ENCODE peak calls at places on chromosomes 12 and 14, in eight cellular contexts. One of them, this sample, is unnamed.
A peak's percentile ranks its signal among the peaks of the same experiment; 100 is the strongest.

GRCh38 chr12:1250641-1251040 is 259.6 kb downstream of the ERC1 start:
- DNase-seq in neural progenitor cell: no peak
- DNase-seq in cardiac muscle cell: no peak
- DNase-seq in fibroblast of lung: peak; percentile 52
- DNase-seq in esophagus muscularis mucosa: no peak
- DNase-seq in colonic mucosa: no peak
- DNase-seq in adrenal gland: no peak
- DNase-seq in uterus: no peak
- DNase-seq in this sample: no peak

GRCh38 chr14:27686137-27686536 is 1080.5 kb upstream of the FOXG1 start:
- DNase-seq in neural progenitor cell: no peak
- DNase-seq in cardiac muscle cell: no peak
- DNase-seq in fibroblast of lung: no peak
- DNase-seq in esophagus muscularis mucosa: no peak
- DNase-seq in colonic mucosa: no peak
- DNase-seq in adrenal gland: no peak
- DNase-seq in uterus: no peak
- DNase-seq in this sample: no peak

GRCh38 chr14:55744321-55744720 is 164.3 kb downstream of the KTN1 start:
- DNase-seq in neural progenitor cell: no peak
- DNase-seq in cardiac muscle cell: no peak
- DNase-seq in fibroblast of lung: no peak
- DNase-seq in esophagus muscularis mucosa: no peak
- DNase-seq in colonic mucosa: no peak
- DNase-seq in adrenal gland: no peak
- DNase-seq in uterus: no peak
- DNase-seq in this sample: no peak

GRCh38 chr12:22121224-22121623 is 75.2 kb downstream of the CMAS start:
- DNase-seq in neural progenitor cell: peak; percentile 46
- DNase-seq in cardiac muscle cell: no peak
- DNase-seq in fibroblast of lung: no peak
- DNase-seq in esophagus muscularis mucosa: no peak
- DNase-seq in colonic mucosa: no peak
- DNase-seq in adrenal gland: no peak
- DNase-seq in uterus: no peak
- DNase-seq in this sample: no peak

GRCh38 chr12:117830471-117830870 is 138.3 kb downstream of the KSR2 start:
- DNase-seq in neural progenitor cell: no peak
- DNase-seq in cardiac muscle cell: no peak
- DNase-seq in fibroblast of lung: peak; percentile 3
- DNase-seq in esophagus muscularis mucosa: no peak
- DNase-seq in colonic mucosa: no peak
- DNase-seq in adrenal gland: no peak
- DNase-seq in uterus: no peak
- DNase-seq in this sample: no peak

GRCh38 chr12:29066061-29066588 is 83.0 kb upstream of the FAR2 start:
- DNase-seq in neural progenitor cell: peak; percentile 62
- DNase-seq in cardiac muscle cell: peak; percentile 82
- DNase-seq in fibroblast of lung: peak; percentile 82
- DNase-seq in esophagus muscularis mucosa: no peak
- DNase-seq in colonic mucosa: no peak
- DNase-seq in adrenal gland: no peak
- DNase-seq in uterus: no peak
- DNase-seq in this sample: peak; percentile 67

GRCh38 chr12:14167005-14167628 is 185.7 kb upstream of the GRIN2B start:
- DNase-seq in neural progenitor cell: peak; percentile 71
- DNase-seq in cardiac muscle cell: peak; percentile 64
- DNase-seq in fibroblast of lung: peak; percentile 18
- DNase-seq in esophagus muscularis mucosa: no peak
- DNase-seq in colonic mucosa: peak; percentile 62
- DNase-seq in adrenal gland: peak; percentile 47
- DNase-seq in uterus: peak; percentile 16
- DNase-seq in this sample: peak; percentile 26

GRCh38 chr14:77099425-77100167 is 1.5 kb downstream of the CIPC start:
- DNase-seq in neural progenitor cell: no peak
- DNase-seq in cardiac muscle cell: peak; percentile 73
- DNase-seq in fibroblast of lung: peak; percentile 72
- DNase-seq in esophagus muscularis mucosa: no peak
- DNase-seq in colonic mucosa: peak; percentile 50
- DNase-seq in adrenal gland: no peak
- DNase-seq in uterus: no peak
- DNase-seq in this sample: no peak

GRCh38 chr12:130967631-130968030 is 13.9 kb downstream of the ADGRD1 start:
- DNase-seq in neural progenitor cell: no peak
- DNase-seq in cardiac muscle cell: no peak
- DNase-seq in fibroblast of lung: no peak
- DNase-seq in esophagus muscularis mucosa: no peak
- DNase-seq in colonic mucosa: no peak
- DNase-seq in adrenal gland: no peak
- DNase-seq in uterus: no peak
- DNase-seq in this sample: no peak

GRCh38 chr12:88242161-88242925 is 100.2 kb downstream of the TMTC3 start:
- DNase-seq in neural progenitor cell: no peak
- DNase-seq in cardiac muscle cell: peak; percentile 93
- DNase-seq in fibroblast of lung: peak; percentile 99
- DNase-seq in esophagus muscularis mucosa: no peak
- DNase-seq in colonic mucosa: no peak
- DNase-seq in adrenal gland: no peak
- DNase-seq in uterus: peak; percentile 40
- DNase-seq in this sample: no peak

GRCh38 chr14:32252030-32252670 is 49.1 kb upstream of the RNU6-8 start:
- DNase-seq in neural progenitor cell: peak; percentile 79
- DNase-seq in cardiac muscle cell: peak; percentile 85
- DNase-seq in fibroblast of lung: peak; percentile 69
- DNase-seq in esophagus muscularis mucosa: peak; percentile 68
- DNase-seq in colonic mucosa: peak; percentile 69
- DNase-seq in adrenal gland: peak; percentile 66
- DNase-seq in uterus: peak; percentile 63
- DNase-seq in this sample: no peak

GRCh38 chr14:22657861-22658260 is 13.7 kb upstream of the OR6J1 start:
- DNase-seq in neural progenitor cell: peak; percentile 17
- DNase-seq in cardiac muscle cell: peak; percentile 75
- DNase-seq in fibroblast of lung: peak; percentile 62
- DNase-seq in esophagus muscularis mucosa: no peak
- DNase-seq in colonic mucosa: no peak
- DNase-seq in adrenal gland: no peak
- DNase-seq in uterus: no peak
- DNase-seq in this sample: no peak

GRCh38 chr12:86931714-86932113 is 675.5 kb upstream of the MGAT4C start:
- DNase-seq in neural progenitor cell: no peak
- DNase-seq in cardiac muscle cell: no peak
- DNase-seq in fibroblast of lung: no peak
- DNase-seq in esophagus muscularis mucosa: no peak
- DNase-seq in colonic mucosa: no peak
- DNase-seq in adrenal gland: no peak
- DNase-seq in uterus: no peak
- DNase-seq in this sample: no peak

GRCh38 chr14:77111021-77111420 is 13.0 kb downstream of the CIPC start:
- DNase-seq in neural progenitor cell: peak; percentile 95
- DNase-seq in cardiac muscle cell: peak; percentile 32
- DNase-seq in fibroblast of lung: peak; percentile 50
- DNase-seq in esophagus muscularis mucosa: no peak
- DNase-seq in colonic mucosa: no peak
- DNase-seq in adrenal gland: no peak
- DNase-seq in uterus: no peak
- DNase-seq in this sample: peak; percentile 69

GRCh38 chr14:65476942-65477318 is 64.4 kb downstream of the FUT8 start:
- DNase-seq in neural progenitor cell: no peak
- DNase-seq in cardiac muscle cell: no peak
- DNase-seq in fibroblast of lung: no peak
- DNase-seq in esophagus muscularis mucosa: no peak
- DNase-seq in colonic mucosa: no peak
- DNase-seq in adrenal gland: no peak
- DNase-seq in uterus: no peak
- DNase-seq in this sample: no peak

GRCh38 chr12:102465762-102466560 is 14.4 kb downstream of the IGF1 start:
- DNase-seq in neural progenitor cell: no peak
- DNase-seq in cardiac muscle cell: no peak
- DNase-seq in fibroblast of lung: no peak
- DNase-seq in esophagus muscularis mucosa: no peak
- DNase-seq in colonic mucosa: no peak
- DNase-seq in adrenal gland: no peak
- DNase-seq in uterus: no peak
- DNase-seq in this sample: no peak

GRCh38 chr12:94148841-94149780 is 734 bp downstream of the PLXNC1 start:
- DNase-seq in neural progenitor cell: peak; percentile 78
- DNase-seq in cardiac muscle cell: peak; percentile 72
- DNase-seq in fibroblast of lung: peak; percentile 41
- DNase-seq in esophagus muscularis mucosa: no peak
- DNase-seq in colonic mucosa: peak; percentile 50
- DNase-seq in adrenal gland: peak; percentile 55
- DNase-seq in uterus: no peak
- DNase-seq in this sample: no peak

GRCh38 chr12:114949081-114949480 is 265.1 kb upstream of the TBX3 start:
- DNase-seq in neural progenitor cell: peak; percentile 15
- DNase-seq in cardiac muscle cell: no peak
- DNase-seq in fibroblast of lung: no peak
- DNase-seq in esophagus muscularis mucosa: no peak
- DNase-seq in colonic mucosa: no peak
- DNase-seq in adrenal gland: no peak
- DNase-seq in uterus: no peak
- DNase-seq in this sample: no peak

DNA sequence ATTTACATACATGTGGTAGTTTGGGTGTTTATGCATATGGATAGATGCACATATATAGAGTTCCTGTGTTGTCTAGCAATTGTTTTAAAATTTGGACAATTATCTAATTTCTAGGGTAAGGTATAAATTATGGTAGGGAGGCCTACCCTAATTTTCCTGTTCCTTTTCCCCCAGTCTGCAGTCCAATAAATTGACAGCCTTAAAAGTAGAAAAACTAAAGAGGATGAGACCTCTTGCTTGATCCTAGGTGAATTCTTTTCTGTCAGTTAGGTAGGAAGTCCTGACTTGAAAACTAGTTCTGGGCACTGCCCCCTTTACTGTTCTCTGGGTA is 2.1 kb upstream of the CDKN1B start:
- DNase-seq in neural progenitor cell: no peak
- DNase-seq in cardiac muscle cell: no peak
- DNase-seq in fibroblast of lung: no peak
- DNase-seq in esophagus muscularis mucosa: no peak
- DNase-seq in colonic mucosa: no peak
- DNase-seq in adrenal gland: no peak
- DNase-seq in uterus: no peak
- DNase-seq in this sample: no peak
- H3K4me3 ChIP-seq in neural progenitor cell: peak overlapping the region; percentile 3
- H3K4me3 ChIP-seq in cardiac muscle cell: no peak overlapping the region
- H3K4me3 ChIP-seq in fibroblast of lung: no peak overlapping the region
- H3K4me3 ChIP-seq in esophagus muscularis mucosa: no peak overlapping the region
- H3K4me3 ChIP-seq in colonic mucosa: no peak overlapping the region
- H3K4me3 ChIP-seq in adrenal gland: no peak overlapping the region
- H3K4me3 ChIP-seq in uterus: no peak overlapping the region
- H3K4me3 ChIP-seq in this sample: peak overlapping the region; percentile 51

GRCh38 chr14:74402264-74403251 is 23.5 kb downstream of the SYNDIG1L start:
- DNase-seq in neural progenitor cell: no peak
- DNase-seq in cardiac muscle cell: no peak
- DNase-seq in fibroblast of lung: no peak
- DNase-seq in esophagus muscularis mucosa: no peak
- DNase-seq in colonic mucosa: no peak
- DNase-seq in adrenal gland: no peak
- DNase-seq in uterus: no peak
- DNase-seq in this sample: no peak

GRCh38 chr14:74400919-74401503 is 25.0 kb downstream of the SYNDIG1L start:
- DNase-seq in neural progenitor cell: no peak
- DNase-seq in cardiac muscle cell: no peak
- DNase-seq in fibroblast of lung: no peak
- DNase-seq in esophagus muscularis mucosa: no peak
- DNase-seq in colonic mucosa: no peak
- DNase-seq in adrenal gland: no peak
- DNase-seq in uterus: no peak
- DNase-seq in this sample: no peak

GRCh38 chr14:74403619-74404417 is 22.2 kb downstream of the SYNDIG1L start:
- DNase-seq in neural progenitor cell: no peak
- DNase-seq in cardiac muscle cell: no peak
- DNase-seq in fibroblast of lung: no peak
- DNase-seq in esophagus muscularis mucosa: no peak
- DNase-seq in colonic mucosa: no peak
- DNase-seq in adrenal gland: no peak
- DNase-seq in uterus: no peak
- DNase-seq in this sample: no peak

GRCh38 chr14:74401504-74402241 is 24.3 kb downstream of the SYNDIG1L start:
- DNase-seq in neural progenitor cell: peak; percentile 76
- DNase-seq in cardiac muscle cell: no peak
- DNase-seq in fibroblast of lung: no peak
- DNase-seq in esophagus muscularis mucosa: no peak
- DNase-seq in colonic mucosa: peak; percentile 38
- DNase-seq in adrenal gland: no peak
- DNase-seq in uterus: no peak
- DNase-seq in this sample: no peak

DNA sequence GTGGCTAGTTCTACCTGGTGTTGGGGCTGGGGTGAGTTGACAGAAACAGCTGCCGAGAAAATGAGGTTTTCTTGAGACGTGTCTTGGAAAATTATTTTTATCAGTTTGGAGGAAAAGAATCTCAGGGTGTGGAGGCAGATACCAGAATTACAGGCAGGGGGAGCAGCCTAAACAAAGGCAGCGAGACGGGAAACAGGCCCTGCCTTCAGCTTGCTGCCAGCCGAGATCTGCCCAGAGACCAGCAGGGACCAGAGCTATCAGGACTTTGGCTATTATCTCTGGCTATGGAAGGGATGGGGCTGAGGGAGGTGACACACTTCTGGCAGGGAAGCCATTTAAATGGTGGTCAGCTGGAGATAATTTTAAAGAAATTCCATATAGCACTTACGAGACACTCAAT is 25.7 kb downstream of the SYNDIG1L start:
- DNase-seq in neural progenitor cell: peak; percentile 53
- DNase-seq in cardiac muscle cell: peak; percentile 25
- DNase-seq in fibroblast of lung: no peak
- DNase-seq in esophagus muscularis mucosa: no peak
- DNase-seq in colonic mucosa: no peak
- DNase-seq in adrenal gland: no peak
- DNase-seq in uterus: no peak
- DNase-seq in this sample: no peak
- TF ChIP-seq CTCF in neural progenitor cell: no peak
- TF ChIP-seq CTCF in cardiac muscle cell: peak; percentile 21
- TF ChIP-seq CTCF in fibroblast of lung: peak; percentile 15
- TF ChIP-seq CTCF in esophagus muscularis mucosa: no peak
- TF ChIP-seq CTCF in colonic mucosa: no peak
- TF ChIP-seq CTCF in adrenal gland: no peak
- TF ChIP-seq CTCF in uterus: no peak
- TF ChIP-seq CTCF in this sample: no peak

DNA sequence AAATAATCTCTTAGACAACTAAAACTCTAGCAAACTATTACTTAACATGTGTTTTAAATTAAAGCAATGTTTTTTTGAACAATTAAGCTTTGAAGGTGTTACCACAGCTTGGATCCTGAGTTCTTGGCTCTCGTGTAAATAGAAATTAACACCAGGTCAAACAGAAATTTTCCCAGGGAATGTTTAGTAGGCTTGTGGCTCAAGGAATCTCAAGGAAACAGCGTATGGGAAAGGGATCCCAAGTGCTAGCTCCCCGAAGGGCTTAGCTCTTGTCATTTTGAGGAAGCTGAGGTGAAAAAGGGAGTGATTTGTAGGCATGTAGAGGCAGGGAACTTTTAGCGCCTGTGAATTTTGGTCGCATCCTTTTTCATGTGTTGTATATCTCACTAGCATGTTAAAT is 11.4 kb downstream of the KNTC1 start:
- DNase-seq in neural progenitor cell: no peak
- DNase-seq in cardiac muscle cell: no peak
- DNase-seq in fibroblast of lung: no peak
- DNase-seq in esophagus muscularis mucosa: no peak
- DNase-seq in colonic mucosa: no peak
- DNase-seq in adrenal gland: no peak
- DNase-seq in uterus: no peak
- DNase-seq in this sample: no peak
- H3K27ac ChIP-seq in neural progenitor cell: no peak overlapping the region
- H3K27ac ChIP-seq in cardiac muscle cell: no peak overlapping the region
- H3K27ac ChIP-seq in fibroblast of lung: no peak overlapping the region
- H3K27ac ChIP-seq in esophagus muscularis mucosa: no peak overlapping the region
- H3K27ac ChIP-seq in colonic mucosa: no peak overlapping the region
- H3K27ac ChIP-seq in adrenal gland: no peak overlapping the region
- H3K27ac ChIP-seq in uterus: no peak overlapping the region
- H3K27ac ChIP-seq in this sample: no peak overlapping the region

GRCh38 chr12:10672231-10672868 is 1.5 kb downstream of the STYK1 start:
- DNase-seq in neural progenitor cell: no peak
- DNase-seq in cardiac muscle cell: no peak
- DNase-seq in fibroblast of lung: no peak
- DNase-seq in esophagus muscularis mucosa: no peak
- DNase-seq in colonic mucosa: peak; percentile 78
- DNase-seq in adrenal gland: no peak
- DNase-seq in uterus: no peak
- DNase-seq in this sample: no peak
- H3K4me3 ChIP-seq in neural progenitor cell: no peak overlapping the region
- H3K4me3 ChIP-seq in cardiac muscle cell: no peak overlapping the region
- H3K4me3 ChIP-seq in fibroblast of lung: no peak overlapping the region
- H3K4me3 ChIP-seq in esophagus muscularis mucosa: no peak overlapping the region
- H3K4me3 ChIP-seq in colonic mucosa: peak overlapping the region; percentile 41
- H3K4me3 ChIP-seq in adrenal gland: no peak overlapping the region
- H3K4me3 ChIP-seq in uterus: no peak overlapping the region
- H3K4me3 ChIP-seq in this sample: no peak overlapping the region